ENCODE peak calls at places on chromosomes 5 and 9, in seven cellular contexts. One of them, this sample, is unnamed.
A peak's percentile ranks its signal among the peaks of the same experiment; 100 is the strongest.

GRCh38 chr5:82330506-82330905 is 52.4 kb upstream of the RPS23 start:
- DNase-seq in neural progenitor cell: no peak
- DNase-seq in fibroblast of lung: no peak
- DNase-seq in mammary epithelial cell: no peak
- DNase-seq in GM12878: no peak
- DNase-seq in astrocyte: no peak
- DNase-seq in GM23248: no peak
- DNase-seq in this sample: no peak

GRCh38 chr5:72799721-72800120 is 16.7 kb upstream of the TNPO1 start:
- DNase-seq in neural progenitor cell: no peak
- DNase-seq in GM23248: no peak
- DNase-seq in astrocyte: no peak
- DNase-seq in GM12878: no peak
- DNase-seq in mammary epithelial cell: no peak
- DNase-seq in fibroblast of lung: no peak
- DNase-seq in this sample: no peak

GRCh38 chr5:141618030-141618803 is 583 bp downstream of the DIAPH1 start:
- DNase-seq in astrocyte: no peak
- DNase-seq in neural progenitor cell: peak; percentile 73
- DNase-seq in mammary epithelial cell: peak; percentile 77
- DNase-seq in fibroblast of lung: no peak
- DNase-seq in GM12878: no peak
- DNase-seq in GM23248: peak; percentile 65
- DNase-seq in this sample: peak; percentile 13

GRCh38 chr5:149445739-149446369 is 66.8 kb upstream of the IL17B start:
- DNase-seq in neural progenitor cell: no peak
- DNase-seq in astrocyte: peak; percentile 99
- DNase-seq in fibroblast of lung: peak; percentile 98
- DNase-seq in GM23248: peak; percentile 97
- DNase-seq in mammary epithelial cell: peak; percentile 78
- DNase-seq in GM12878: no peak
- DNase-seq in this sample: peak; percentile 99

GRCh38 chr5:2134543-2135299 is 252.0 kb upstream of the IRX4 start:
- DNase-seq in GM23248: no peak
- DNase-seq in GM12878: no peak
- DNase-seq in fibroblast of lung: peak; percentile 46
- DNase-seq in mammary epithelial cell: no peak
- DNase-seq in neural progenitor cell: no peak
- DNase-seq in astrocyte: no peak
- DNase-seq in this sample: no peak

GRCh38 chr5:179699640-179700298 is 1.0 kb downstream of the CANX start:
- DNase-seq in GM12878: no peak
- DNase-seq in astrocyte: peak; percentile 27
- DNase-seq in mammary epithelial cell: peak; percentile 58
- DNase-seq in GM23248: peak; percentile 80
- DNase-seq in fibroblast of lung: peak; percentile 38
- DNase-seq in neural progenitor cell: peak; percentile 16
- DNase-seq in this sample: peak; percentile 36

GRCh38 chr9:136014147-136014927 is 53.2 kb upstream of the UBAC1 start:
- DNase-seq in GM23248: no peak
- DNase-seq in neural progenitor cell: no peak
- DNase-seq in mammary epithelial cell: no peak
- DNase-seq in astrocyte: no peak
- DNase-seq in GM12878: no peak
- DNase-seq in fibroblast of lung: no peak
- DNase-seq in this sample: no peak

GRCh38 chr5:18281947-18282557 is 647.8 kb downstream of the TAF11L14 start:
- DNase-seq in GM23248: peak; percentile 67
- DNase-seq in mammary epithelial cell: peak; percentile 55
- DNase-seq in astrocyte: peak; percentile 32
- DNase-seq in fibroblast of lung: peak; percentile 75
- DNase-seq in GM12878: no peak
- DNase-seq in neural progenitor cell: peak; percentile 25
- DNase-seq in this sample: peak; percentile 62

GRCh38 chr5:83703059-83703458 is 17.6 kb downstream of the HAPLN1 start:
- DNase-seq in mammary epithelial cell: no peak
- DNase-seq in GM12878: no peak
- DNase-seq in astrocyte: no peak
- DNase-seq in fibroblast of lung: no peak
- DNase-seq in neural progenitor cell: no peak
- DNase-seq in GM23248: no peak
- DNase-seq in this sample: no peak

GRCh38 chr5:8060235-8061139 is 191.5 kb downstream of the MTRR start:
- DNase-seq in astrocyte: no peak
- DNase-seq in mammary epithelial cell: no peak
- DNase-seq in neural progenitor cell: no peak
- DNase-seq in GM23248: no peak
- DNase-seq in GM12878: no peak
- DNase-seq in fibroblast of lung: no peak
- DNase-seq in this sample: no peak

GRCh38 chr9:34253460-34253837 is 74.6 kb downstream of the UBAP1 start:
- DNase-seq in neural progenitor cell: no peak
- DNase-seq in GM23248: peak; percentile 81
- DNase-seq in mammary epithelial cell: peak; percentile 58
- DNase-seq in astrocyte: no peak
- DNase-seq in fibroblast of lung: peak; percentile 70
- DNase-seq in GM12878: no peak
- DNase-seq in this sample: peak; percentile 70

GRCh38 chr5:32538031-32538547 is 47.3 kb upstream of the SUB1 start:
- DNase-seq in neural progenitor cell: no peak
- DNase-seq in mammary epithelial cell: no peak
- DNase-seq in fibroblast of lung: no peak
- DNase-seq in GM23248: no peak
- DNase-seq in astrocyte: no peak
- DNase-seq in GM12878: peak; percentile 81
- DNase-seq in this sample: no peak

GRCh38 chr5:9222054-9222738 is 323.7 kb downstream of the SEMA5A start:
- DNase-seq in GM23248: no peak
- DNase-seq in mammary epithelial cell: no peak
- DNase-seq in neural progenitor cell: peak; percentile 59
- DNase-seq in fibroblast of lung: no peak
- DNase-seq in GM12878: no peak
- DNase-seq in astrocyte: no peak
- DNase-seq in this sample: no peak

GRCh38 chr5:111447822-111448221 is 64.5 kb downstream of the STARD4 start:
- DNase-seq in GM23248: no peak
- DNase-seq in fibroblast of lung: no peak
- DNase-seq in GM12878: no peak
- DNase-seq in neural progenitor cell: peak; percentile 48
- DNase-seq in mammary epithelial cell: no peak
- DNase-seq in astrocyte: no peak
- DNase-seq in this sample: no peak

GRCh38 chr5:78809444-78809843 is 160.9 kb upstream of the LHFPL2 start:
- DNase-seq in astrocyte: no peak
- DNase-seq in GM12878: no peak
- DNase-seq in mammary epithelial cell: no peak
- DNase-seq in GM23248: no peak
- DNase-seq in fibroblast of lung: no peak
- DNase-seq in neural progenitor cell: no peak
- DNase-seq in this sample: no peak

GRCh38 chr5:175742290-175742994 is 84.6 kb downstream of the HRH2 start:
- DNase-seq in GM23248: no peak
- DNase-seq in astrocyte: no peak
- DNase-seq in neural progenitor cell: no peak
- DNase-seq in fibroblast of lung: no peak
- DNase-seq in mammary epithelial cell: no peak
- DNase-seq in GM12878: no peak
- DNase-seq in this sample: no peak

GRCh38 chr9:135130266-135130976 is 43.0 kb downstream of the OLFM1 start:
- DNase-seq in astrocyte: no peak
- DNase-seq in neural progenitor cell: no peak
- DNase-seq in GM12878: peak; percentile 13
- DNase-seq in fibroblast of lung: no peak
- DNase-seq in GM23248: peak; percentile 5
- DNase-seq in mammary epithelial cell: peak; percentile 37
- DNase-seq in this sample: no peak

GRCh38 chr9:129126789-129127618 is 15.8 kb downstream of the PTPA start:
- DNase-seq in neural progenitor cell: peak; percentile 92
- DNase-seq in fibroblast of lung: no peak
- DNase-seq in GM23248: no peak
- DNase-seq in GM12878: no peak
- DNase-seq in astrocyte: no peak
- DNase-seq in mammary epithelial cell: no peak
- DNase-seq in this sample: no peak

GRCh38 chr5:1008451-1009358 is at the start of gene NKD2:
- DNase-seq in GM23248: peak; percentile 56
- DNase-seq in astrocyte: no peak
- DNase-seq in neural progenitor cell: peak; percentile 82
- DNase-seq in GM12878: no peak
- DNase-seq in fibroblast of lung: no peak
- DNase-seq in mammary epithelial cell: no peak
- DNase-seq in this sample: no peak

GRCh38 chr9:38074441-38074943 is 5.5 kb upstream of the SHB start:
- DNase-seq in GM12878: no peak
- DNase-seq in astrocyte: peak; percentile 57
- DNase-seq in mammary epithelial cell: no peak
- DNase-seq in neural progenitor cell: no peak
- DNase-seq in fibroblast of lung: peak; percentile 11
- DNase-seq in GM23248: peak; percentile 53
- DNase-seq in this sample: peak; percentile 61

GRCh38 chr5:174402224-174402812 is 322.1 kb upstream of the MSX2 start:
- DNase-seq in mammary epithelial cell: no peak
- DNase-seq in neural progenitor cell: no peak
- DNase-seq in astrocyte: no peak
- DNase-seq in GM12878: no peak
- DNase-seq in fibroblast of lung: peak; percentile 18
- DNase-seq in GM23248: no peak
- DNase-seq in this sample: no peak

GRCh38 chr9:110047955-110048472 is 159.9 kb downstream of the C9orf152 start:
- DNase-seq in fibroblast of lung: no peak
- DNase-seq in GM23248: no peak
- DNase-seq in neural progenitor cell: peak; percentile 72
- DNase-seq in GM12878: no peak
- DNase-seq in mammary epithelial cell: no peak
- DNase-seq in astrocyte: no peak
- DNase-seq in this sample: no peak

GRCh38 chr9:127122176-127123151 is at the start of gene ANGPTL2:
- DNase-seq in neural progenitor cell: peak; percentile 97
- DNase-seq in fibroblast of lung: peak; percentile 98
- DNase-seq in mammary epithelial cell: peak; percentile 36
- DNase-seq in astrocyte: peak; percentile 89
- DNase-seq in GM23248: peak; percentile 95
- DNase-seq in GM12878: no peak
- DNase-seq in this sample: peak; percentile 95

GRCh38 chr9:113131689-113132151 is 19.1 kb upstream of the SLC31A2 start:
- DNase-seq in neural progenitor cell: peak; percentile 62
- DNase-seq in GM12878: no peak
- DNase-seq in mammary epithelial cell: no peak
- DNase-seq in GM23248: peak; percentile 41
- DNase-seq in fibroblast of lung: peak; percentile 27
- DNase-seq in astrocyte: no peak
- DNase-seq in this sample: peak; percentile 37

GRCh38 chr9:127523312-127523851 is 72.1 kb downstream of the LRSAM1 start:
- DNase-seq in GM23248: peak; percentile 49
- DNase-seq in astrocyte: no peak
- DNase-seq in neural progenitor cell: no peak
- DNase-seq in mammary epithelial cell: no peak
- DNase-seq in fibroblast of lung: peak; percentile 61
- DNase-seq in GM12878: no peak
- DNase-seq in this sample: peak; percentile 50

GRCh38 chr9:73179594-73179993 is 27.9 kb downstream of the ANXA1 start:
- DNase-seq in neural progenitor cell: peak; percentile 73
- DNase-seq in GM23248: peak; percentile 58
- DNase-seq in GM12878: no peak
- DNase-seq in fibroblast of lung: no peak
- DNase-seq in astrocyte: peak; percentile 78
- DNase-seq in mammary epithelial cell: no peak
- DNase-seq in this sample: peak; percentile 16

GRCh38 chr9:123658792-123659191 is 271.1 kb downstream of the DENND1A start:
- DNase-seq in GM12878: no peak
- DNase-seq in astrocyte: no peak
- DNase-seq in GM23248: no peak
- DNase-seq in fibroblast of lung: no peak
- DNase-seq in neural progenitor cell: no peak
- DNase-seq in mammary epithelial cell: no peak
- DNase-seq in this sample: no peak

GRCh38 chr5:55226934-55227737 is at the start of gene MCIDAS:
- DNase-seq in astrocyte: no peak
- DNase-seq in neural progenitor cell: peak; percentile 93
- DNase-seq in mammary epithelial cell: peak; percentile 72
- DNase-seq in GM23248: peak; percentile 70
- DNase-seq in GM12878: no peak
- DNase-seq in fibroblast of lung: no peak
- DNase-seq in this sample: peak; percentile 6

GRCh38 chr5:98713027-98713426 is 60.4 kb upstream of the RGMB start:
- DNase-seq in GM23248: peak; percentile 73
- DNase-seq in mammary epithelial cell: no peak
- DNase-seq in GM12878: no peak
- DNase-seq in fibroblast of lung: peak; percentile 77
- DNase-seq in neural progenitor cell: no peak
- DNase-seq in astrocyte: peak; percentile 70
- DNase-seq in this sample: peak; percentile 77

GRCh38 chr5:154741415-154741814 is 13.8 kb upstream of the LARP1 start:
- DNase-seq in mammary epithelial cell: no peak
- DNase-seq in GM12878: no peak
- DNase-seq in astrocyte: no peak
- DNase-seq in GM23248: no peak
- DNase-seq in neural progenitor cell: no peak
- DNase-seq in fibroblast of lung: no peak
- DNase-seq in this sample: no peak
- H2AFZ ChIP-seq in mammary epithelial cell: no peak overlapping the region
- H2AFZ ChIP-seq in GM12878: no peak overlapping the region
- H2AFZ ChIP-seq in astrocyte: no peak overlapping the region
- H2AFZ ChIP-seq in GM23248: no peak overlapping the region
- H2AFZ ChIP-seq in neural progenitor cell: no peak overlapping the region
- H2AFZ ChIP-seq in fibroblast of lung: no peak overlapping the region
- H2AFZ ChIP-seq in this sample: no peak overlapping the region

GRCh38 chr9:89994988-89995613 is 390.3 kb downstream of the GADD45G start:
- DNase-seq in fibroblast of lung: no peak
- DNase-seq in GM23248: no peak
- DNase-seq in neural progenitor cell: no peak
- DNase-seq in GM12878: no peak
- DNase-seq in mammary epithelial cell: no peak
- DNase-seq in astrocyte: no peak
- DNase-seq in this sample: no peak
- H2AFZ ChIP-seq in fibroblast of lung: no peak overlapping the region
- H2AFZ ChIP-seq in GM23248: no peak overlapping the region
- H2AFZ ChIP-seq in neural progenitor cell: no peak overlapping the region
- H2AFZ ChIP-seq in GM12878: no peak overlapping the region
- H2AFZ ChIP-seq in mammary epithelial cell: no peak overlapping the region
- H2AFZ ChIP-seq in astrocyte: peak overlapping the region; percentile 9
- H2AFZ ChIP-seq in this sample: no peak overlapping the region

GRCh38 chr5:28269978-28270377 is 1231.6 kb upstream of the CDH9 start:
- DNase-seq in astrocyte: no peak
- DNase-seq in neural progenitor cell: no peak
- DNase-seq in mammary epithelial cell: no peak
- DNase-seq in GM12878: no peak
- DNase-seq in fibroblast of lung: no peak
- DNase-seq in GM23248: no peak
- DNase-seq in this sample: no peak
- H2AFZ ChIP-seq in astrocyte: no peak overlapping the region
- H2AFZ ChIP-seq in neural progenitor cell: no peak overlapping the region
- H2AFZ ChIP-seq in mammary epithelial cell: no peak overlapping the region
- H2AFZ ChIP-seq in GM12878: no peak overlapping the region
- H2AFZ ChIP-seq in fibroblast of lung: no peak overlapping the region
- H2AFZ ChIP-seq in GM23248: no peak overlapping the region
- H2AFZ ChIP-seq in this sample: no peak overlapping the region

DNA sequence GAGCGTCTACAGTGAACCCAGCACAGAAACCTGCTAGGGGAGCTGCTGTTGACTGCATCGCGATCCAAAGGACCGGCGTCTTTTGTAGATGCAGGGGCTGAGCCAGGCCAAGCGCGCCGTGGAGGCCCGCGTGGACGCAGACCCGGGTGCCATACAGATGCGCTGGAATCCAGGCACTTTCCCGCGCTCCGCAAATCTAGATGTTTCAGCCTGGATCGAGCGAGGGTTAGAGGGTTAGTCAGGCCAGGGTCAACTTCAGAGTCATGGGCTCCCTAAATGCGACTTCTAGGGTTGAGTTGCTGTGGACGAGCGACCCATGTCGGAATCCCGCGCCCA is 941 bp upstream of the TCF7 start:
- DNase-seq in GM12878: no peak
- DNase-seq in fibroblast of lung: no peak
- DNase-seq in GM23248: no peak
- DNase-seq in mammary epithelial cell: no peak
- DNase-seq in astrocyte: no peak
- DNase-seq in neural progenitor cell: no peak
- DNase-seq in this sample: no peak
- H2AFZ ChIP-seq in GM12878: no peak overlapping the region
- H2AFZ ChIP-seq in fibroblast of lung: no peak overlapping the region
- H2AFZ ChIP-seq in GM23248: peak overlapping the region; percentile 85
- H2AFZ ChIP-seq in mammary epithelial cell: no peak overlapping the region
- H2AFZ ChIP-seq in astrocyte: peak overlapping the region; percentile 98
- H2AFZ ChIP-seq in neural progenitor cell: no peak overlapping the region
- H2AFZ ChIP-seq in this sample: peak overlapping the region; percentile 19

This sample was measured in IMR-90.